ENCODE peak calls at places on chromosomes 12 and 14, in six cellular contexts. Y is cardiac fibroblast, C is BE2C, J is brain microvascular endothelial cell, E is uterus, V is HL-60. O is an unnamed sample.

GRCh38 chr14:58465425-58465824 is 37.9 kb downstream of the KIAA0586 start:
- DNase-seq in Y (peak; percentile 61), C (no peak), J (peak; percentile 51), E (no peak), V (no peak), O (peak; percentile 14)

GRCh38 chr14:60175255-60175902 is 10.2 kb upstream of the DHRS7 start:
- DNase-seq in Y (no peak), C (no peak), J (no peak), E (no peak), V (no peak), O (no peak)

GRCh38 chr12:117968826-117969659 is at the start of gene KSR2:
- DNase-seq in Y (peak; percentile 16), C (peak; percentile 30), J (peak; percentile 9), E (no peak), V (no peak), O (no peak)

GRCh38 chr12:120639771-120640721 is at the start of gene CABP1:
- DNase-seq in Y (no peak), C (peak; percentile 66), J (no peak), E (no peak), V (no peak), O (no peak)

GRCh38 chr12:120121766-120122293 is 5.3 kb upstream of the RAB35 start:
- DNase-seq in Y (no peak), C (no peak), J (no peak), E (no peak), V (no peak), O (peak; percentile 34)

GRCh38 chr14:29444216-29444615 is 483.4 kb downstream of the PRKD1 start:
- DNase-seq in Y (no peak), C (no peak), J (no peak), E (no peak), V (no peak), O (no peak)

GRCh38 chr12:129049917-129050316 is 196.6 kb downstream of the GLT1D1 start:
- DNase-seq in Y (no peak), C (no peak), J (peak; percentile 28), E (no peak), V (no peak), O (no peak)

GRCh38 chr12:58369576-58369975 is 428.2 kb downstream of the ATP23 start:
- DNase-seq in Y (peak; percentile 38), C (no peak), J (no peak), E (no peak), V (no peak), O (no peak)

GRCh38 chr12:131929530-131930456 is 717 bp downstream of the PUS1 start:
- DNase-seq in Y (peak; percentile 21), C (no peak), J (peak; percentile 18), E (no peak), V (peak; percentile 41), O (no peak)

GRCh38 chr14:70152081-70152480 is 36.7 kb downstream of the SLC8A3 start:
- DNase-seq in Y (no peak), C (no peak), J (no peak), E (no peak), V (no peak), O (no peak)

GRCh38 chr14:51612449-51612848 is 39.3 kb upstream of the FRMD6 start:
- DNase-seq in Y (no peak), C (no peak), J (no peak), E (no peak), V (no peak), O (no peak)

GRCh38 chr12:33115716-33116115 is 219.1 kb upstream of the PKP2 start:
- DNase-seq in Y (no peak), C (no peak), J (no peak), E (no peak), V (no peak), O (no peak)

GRCh38 chr14:93536945-93537344 is 106.2 kb downstream of the UNC79 start:
- DNase-seq in Y (peak; percentile 13), C (peak; percentile 57), J (no peak), E (no peak), V (no peak), O (peak; percentile 19)

GRCh38 chr12:63805704-63806672 is 26.3 kb downstream of the RXYLT1 start:
- DNase-seq in Y (no peak), C (no peak), J (no peak), E (no peak), V (no peak), O (no peak)

GRCh38 chr12:123761841-123762714 is at the start of gene DNAH10:
- DNase-seq in Y (peak; percentile 3), C (peak; percentile 81), J (no peak), E (no peak), V (peak; percentile 53), O (peak; percentile 13)

GRCh38 chr14:22865424-22866215 is 5.9 kb upstream of the LRP10 start:
- DNase-seq in Y (no peak), C (no peak), J (no peak), E (no peak), V (no peak), O (peak; percentile 34)

GRCh38 chr12:131253376-131254026 is 299.8 kb downstream of the ADGRD1 start:
- DNase-seq in Y (no peak), C (no peak), J (no peak), E (no peak), V (no peak), O (no peak)

GRCh38 chr14:21003788-21004346 is 4.8 kb downstream of the SLC39A2 start:
- DNase-seq in Y (no peak), C (no peak), J (no peak), E (no peak), V (no peak), O (no peak)

GRCh38 chr12:9619411-9620179 is 11.9 kb upstream of the KLRB1 start:
- DNase-seq in Y (no peak), C (no peak), J (no peak), E (no peak), V (peak; percentile 54), O (no peak)

GRCh38 chr12:9617124-9617523 is 9.4 kb upstream of the KLRB1 start:
- DNase-seq in Y (no peak), C (no peak), J (no peak), E (no peak), V (no peak), O (no peak)

GRCh38 chr12:9615420-9616135 is 7.9 kb upstream of the KLRB1 start:
- DNase-seq in Y (no peak), C (no peak), J (no peak), E (no peak), V (peak; percentile 46), O (no peak)
- H3K4me3 ChIP-seq in Y (no peak overlapping the region), C (no peak overlapping the region), J (no peak overlapping the region), E (no peak overlapping the region), V (no peak overlapping the region), O (no peak overlapping the region)

GRCh38 chr12:125549836-125550235 is 484.6 kb downstream of the AACS start:
- DNase-seq in Y (no peak), C (no peak), J (no peak), E (no peak), V (no peak), O (no peak)
- TF ChIP-seq CTCF in Y (peak; percentile 37), C (peak; percentile 48), J (peak; percentile 43), E (no peak), V (peak; percentile 19), O (peak; percentile 30)

DNA sequence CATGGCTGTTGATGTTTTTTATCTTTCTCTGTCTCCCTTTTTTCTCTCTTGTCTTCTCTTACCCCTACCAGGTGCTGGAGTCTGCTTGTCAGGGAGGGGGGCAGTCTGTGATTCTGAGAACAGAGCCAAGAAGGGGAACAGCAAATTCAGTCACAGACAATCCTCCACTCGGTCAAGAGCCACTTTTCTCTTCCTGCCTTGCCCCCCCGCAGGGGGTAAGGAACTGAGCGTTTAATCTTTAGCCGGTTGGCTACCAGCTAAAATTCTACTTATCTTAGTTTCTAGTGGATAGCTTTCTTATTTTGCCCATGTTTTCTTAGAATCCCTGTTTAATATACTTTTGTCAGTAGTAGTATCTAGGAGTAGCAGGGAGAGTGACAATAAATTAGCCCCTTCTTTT is 1.9 kb downstream of the RIMKLB start:
- DNase-seq in Y (no peak), C (no peak), J (no peak), E (no peak), V (no peak), O (no peak)
- H3K4me3 ChIP-seq in Y (no peak overlapping the region), C (no peak overlapping the region), J (no peak overlapping the region), E (no peak overlapping the region), V (no peak overlapping the region), O (no peak overlapping the region)

GRCh38 chr12:110932048-110932447 is 11.7 kb upstream of the MYL2 start:
- DNase-seq in Y (peak; percentile 21), C (no peak), J (no peak), E (no peak), V (no peak), O (no peak)

GRCh38 chr12:110936367-110937103 is 16.2 kb upstream of the MYL2 start:
- DNase-seq in Y (no peak), C (no peak), J (no peak), E (no peak), V (no peak), O (no peak)

GRCh38 chr12:110933326-110933974 is 13.1 kb upstream of the MYL2 start:
- DNase-seq in Y (no peak), C (no peak), J (no peak), E (no peak), V (no peak), O (no peak)

GRCh38 chr12:110935588-110935987 is 15.2 kb upstream of the MYL2 start:
- DNase-seq in Y (no peak), C (no peak), J (no peak), E (no peak), V (no peak), O (no peak)

DNA sequence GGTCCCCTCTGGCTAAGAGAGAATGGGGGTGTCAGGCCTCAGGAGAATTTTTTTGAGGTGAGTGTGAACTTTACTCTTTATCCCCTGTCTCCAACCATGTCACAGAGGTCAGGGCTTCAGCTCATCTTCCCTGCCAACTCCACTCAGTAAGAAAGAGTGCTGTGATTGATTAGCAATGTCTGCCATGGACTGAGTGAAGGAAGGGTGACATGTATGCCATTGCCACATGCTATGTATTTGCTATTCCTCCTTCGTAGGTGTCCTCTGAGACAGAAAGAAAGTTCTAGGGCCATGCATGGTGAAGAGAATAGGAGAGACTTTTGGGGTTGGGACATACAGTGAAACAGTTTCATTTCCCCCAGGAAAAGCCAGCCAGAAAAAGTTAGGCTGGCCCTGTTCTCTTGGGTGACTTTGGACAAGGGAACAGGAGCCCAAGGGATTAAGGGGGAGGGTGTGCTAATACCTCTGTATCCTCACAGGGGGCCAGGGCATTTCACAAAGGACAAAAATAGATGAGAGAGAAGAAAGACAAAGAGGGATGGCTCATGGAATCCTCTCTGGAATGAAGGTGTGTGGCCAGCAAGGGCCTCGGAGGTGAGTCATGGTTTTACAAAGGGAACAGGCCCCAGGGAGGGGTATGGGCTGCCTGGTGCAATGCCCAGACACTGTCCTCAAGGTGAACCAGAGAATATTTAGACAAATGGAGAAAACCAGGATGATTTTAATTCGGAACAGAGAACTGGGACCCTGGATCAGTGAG is 13.9 kb upstream of the MYL2 start:
- DNase-seq in Y (peak; percentile 50), C (no peak), J (no peak), E (no peak), V (no peak), O (no peak)
- TF ChIP-seq CTCF in Y (no peak), C (no peak), J (no peak), E (no peak), V (no peak), O (no peak)

DNA sequence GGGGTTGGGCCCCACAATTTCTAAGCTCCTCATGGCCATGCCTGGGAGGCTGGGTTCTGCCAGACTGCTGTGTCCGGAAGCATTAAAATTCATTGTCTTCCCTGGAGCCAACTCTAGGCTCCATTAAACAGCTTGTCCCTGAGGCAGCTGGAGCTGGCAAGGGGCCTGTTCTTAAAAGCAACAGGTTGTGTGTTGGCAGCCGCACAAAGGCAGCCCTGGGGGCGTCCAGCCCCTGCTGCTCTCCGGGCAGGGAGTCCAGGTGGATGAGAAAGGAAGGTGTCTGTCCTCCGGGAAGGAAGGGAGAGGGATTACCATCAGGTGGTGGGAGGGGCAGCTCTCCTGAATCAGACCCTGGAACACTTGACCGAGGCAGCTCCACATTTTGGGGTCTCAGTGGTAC is 98.9 kb downstream of the CHST11 start:
- DNase-seq in Y (no peak), C (peak; percentile 75), J (no peak), E (no peak), V (no peak), O (no peak)
- H3K4me3 ChIP-seq in Y (no peak overlapping the region), C (no peak overlapping the region), J (no peak overlapping the region), E (no peak overlapping the region), V (no peak overlapping the region), O (no peak overlapping the region)